ENCODE peak calls at places on chromosome 21, in eight cellular contexts. One of them, this sample, is unnamed.

GRCh38 chr21:18744840-18745239 is 341.3 kb upstream of the TMPRSS15 start:
- DNase-seq in lower lobe of right lung: no peak
- DNase-seq in left lung: no peak
- DNase-seq in HL-60: no peak
- DNase-seq in WERI-Rb-1: no peak
- DNase-seq in breast epithelium: no peak
- DNase-seq in fibroblast of villous mesenchyme: no peak
- DNase-seq in PC-3: no peak
- DNase-seq in this sample: no peak

GRCh38 chr21:41444703-41445464 is 18.8 kb downstream of the MX1 start:
- DNase-seq in PC-3: no peak
- DNase-seq in breast epithelium: peak; percentile 19
- DNase-seq in fibroblast of villous mesenchyme: no peak
- DNase-seq in HL-60: no peak
- DNase-seq in left lung: no peak
- DNase-seq in WERI-Rb-1: no peak
- DNase-seq in lower lobe of right lung: no peak
- DNase-seq in this sample: no peak

GRCh38 chr21:46077674-46078101 is 20.2 kb upstream of the COL6A2 start:
- DNase-seq in PC-3: no peak
- DNase-seq in lower lobe of right lung: peak; percentile 40
- DNase-seq in HL-60: no peak
- DNase-seq in WERI-Rb-1: peak; percentile 7
- DNase-seq in left lung: peak; percentile 56
- DNase-seq in fibroblast of villous mesenchyme: no peak
- DNase-seq in breast epithelium: peak; percentile 46
- DNase-seq in this sample: no peak

GRCh38 chr21:46150491-46151121 is 4.8 kb downstream of the FTCD start:
- DNase-seq in PC-3: no peak
- DNase-seq in fibroblast of villous mesenchyme: no peak
- DNase-seq in WERI-Rb-1: peak; percentile 5
- DNase-seq in HL-60: no peak
- DNase-seq in lower lobe of right lung: no peak
- DNase-seq in left lung: peak; percentile 71
- DNase-seq in breast epithelium: peak; percentile 45
- DNase-seq in this sample: no peak

GRCh38 chr21:32256873-32257620 is 21.8 kb downstream of the MIS18A start:
- DNase-seq in left lung: no peak
- DNase-seq in breast epithelium: no peak
- DNase-seq in PC-3: peak; percentile 65
- DNase-seq in lower lobe of right lung: no peak
- DNase-seq in HL-60: no peak
- DNase-seq in WERI-Rb-1: no peak
- DNase-seq in fibroblast of villous mesenchyme: peak; percentile 86
- DNase-seq in this sample: peak; percentile 92

GRCh38 chr21:33149166-33149565 is 79.2 kb downstream of the OLIG1 start:
- DNase-seq in HL-60: no peak
- DNase-seq in WERI-Rb-1: peak; percentile 69
- DNase-seq in left lung: no peak
- DNase-seq in fibroblast of villous mesenchyme: no peak
- DNase-seq in lower lobe of right lung: no peak
- DNase-seq in PC-3: no peak
- DNase-seq in breast epithelium: no peak
- DNase-seq in this sample: no peak

GRCh38 chr21:37749132-37749531 is 167.1 kb downstream of the KCNJ6 start:
- DNase-seq in breast epithelium: no peak
- DNase-seq in PC-3: no peak
- DNase-seq in left lung: no peak
- DNase-seq in lower lobe of right lung: no peak
- DNase-seq in fibroblast of villous mesenchyme: no peak
- DNase-seq in WERI-Rb-1: no peak
- DNase-seq in HL-60: no peak
- DNase-seq in this sample: no peak

GRCh38 chr21:18002393-18002792 is 183.2 kb upstream of the C21orf91 start:
- DNase-seq in HL-60: no peak
- DNase-seq in lower lobe of right lung: no peak
- DNase-seq in left lung: no peak
- DNase-seq in WERI-Rb-1: no peak
- DNase-seq in fibroblast of villous mesenchyme: no peak
- DNase-seq in PC-3: no peak
- DNase-seq in breast epithelium: no peak
- DNase-seq in this sample: no peak

GRCh38 chr21:45990049-45990711 is 8.6 kb downstream of the COL6A1 start:
- DNase-seq in WERI-Rb-1: peak; percentile 6
- DNase-seq in lower lobe of right lung: peak; percentile 40
- DNase-seq in fibroblast of villous mesenchyme: no peak
- DNase-seq in breast epithelium: peak; percentile 40
- DNase-seq in PC-3: no peak
- DNase-seq in HL-60: no peak
- DNase-seq in left lung: no peak
- DNase-seq in this sample: no peak

GRCh38 chr21:37367758-37368535 is 1.4 kb downstream of the DYRK1A start:
- DNase-seq in HL-60: no peak
- DNase-seq in WERI-Rb-1: peak; percentile 29
- DNase-seq in fibroblast of villous mesenchyme: peak; percentile 36
- DNase-seq in lower lobe of right lung: peak; percentile 67
- DNase-seq in breast epithelium: no peak
- DNase-seq in left lung: peak; percentile 85
- DNase-seq in PC-3: peak; percentile 64
- DNase-seq in this sample: peak; percentile 49

GRCh38 chr21:36035381-36035791 is 24.9 kb downstream of the SETD4 start:
- DNase-seq in lower lobe of right lung: no peak
- DNase-seq in WERI-Rb-1: peak; percentile 39
- DNase-seq in fibroblast of villous mesenchyme: no peak
- DNase-seq in breast epithelium: no peak
- DNase-seq in HL-60: no peak
- DNase-seq in left lung: no peak
- DNase-seq in PC-3: no peak
- DNase-seq in this sample: no peak

GRCh38 chr21:24045775-24046215 is 1561.5 kb downstream of the MRPL39 start:
- DNase-seq in HL-60: peak; percentile 51
- DNase-seq in lower lobe of right lung: peak; percentile 47
- DNase-seq in WERI-Rb-1: peak; percentile 33
- DNase-seq in left lung: no peak
- DNase-seq in fibroblast of villous mesenchyme: peak; percentile 48
- DNase-seq in breast epithelium: peak; percentile 79
- DNase-seq in PC-3: peak; percentile 90
- DNase-seq in this sample: peak; percentile 78

DNA sequence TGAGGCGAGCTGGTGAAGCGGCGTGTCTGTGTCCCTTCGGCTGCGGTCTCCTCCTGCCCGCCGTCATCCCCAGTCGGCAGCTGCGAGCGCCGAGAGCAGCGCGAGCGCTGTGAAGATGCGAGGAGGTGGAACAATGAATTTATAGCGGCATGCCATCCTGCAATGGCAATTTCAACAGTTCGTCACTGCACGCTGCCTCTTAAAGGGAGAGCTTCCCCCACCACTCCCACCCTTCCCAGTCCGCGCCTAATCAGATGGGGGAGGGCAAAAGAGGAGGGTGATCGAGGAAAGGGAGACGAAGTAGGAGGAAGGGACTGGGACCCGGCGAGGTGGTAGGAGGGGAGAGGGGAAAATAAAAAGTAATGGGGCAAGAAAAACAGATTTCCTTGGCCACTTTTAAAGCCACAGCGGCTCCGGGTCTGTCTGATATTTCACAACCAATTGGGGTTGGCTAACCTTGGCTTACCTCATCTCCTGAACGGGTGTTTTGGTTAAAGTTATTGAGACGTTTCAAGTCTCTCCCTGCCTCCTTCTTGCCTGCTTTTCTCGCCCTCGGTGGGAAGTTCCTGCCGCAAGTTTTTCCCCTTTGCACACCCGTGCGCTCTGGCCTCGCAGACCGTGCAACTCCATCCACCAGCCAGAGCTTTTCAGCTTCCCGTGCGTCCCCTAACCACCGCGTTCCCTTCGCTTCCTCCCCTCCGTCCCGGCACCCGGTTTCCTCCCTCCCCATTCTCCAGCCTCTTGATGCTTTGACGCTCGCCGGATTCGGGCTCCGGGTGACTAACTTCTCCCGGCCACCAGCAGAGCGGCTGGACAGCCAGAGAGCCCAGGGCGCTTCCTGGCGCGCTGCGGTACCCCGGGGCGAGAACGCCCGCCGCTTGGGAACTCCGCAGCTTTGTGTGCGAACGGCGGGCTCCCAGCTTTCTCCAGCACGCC is at the start of gene ADAMTS5:
- DNase-seq in HL-60: peak; percentile 88
- DNase-seq in lower lobe of right lung: peak; percentile 47
- DNase-seq in PC-3: peak; percentile 14
- DNase-seq in left lung: peak; percentile 77
- DNase-seq in WERI-Rb-1: no peak
- DNase-seq in breast epithelium: peak; percentile 53
- DNase-seq in fibroblast of villous mesenchyme: peak; percentile 87
- DNase-seq in this sample: peak; percentile 63
- H3K4me3 ChIP-seq in HL-60: peak within 1 kb of the TSS; percentile 55
- H3K4me3 ChIP-seq in lower lobe of right lung: peak within 1 kb of the TSS; percentile 58
- H3K4me3 ChIP-seq in PC-3: peak within 1 kb of the TSS; percentile 63
- H3K4me3 ChIP-seq in left lung: peak within 1 kb of the TSS; percentile 39
- H3K4me3 ChIP-seq in WERI-Rb-1: no peak within 1 kb of the TSS
- H3K4me3 ChIP-seq in breast epithelium: peak within 1 kb of the TSS; percentile 90
- H3K4me3 ChIP-seq in fibroblast of villous mesenchyme: peak within 1 kb of the TSS; percentile 77
- H3K4me3 ChIP-seq in this sample: peak within 1 kb of the TSS; percentile 63

DNA sequence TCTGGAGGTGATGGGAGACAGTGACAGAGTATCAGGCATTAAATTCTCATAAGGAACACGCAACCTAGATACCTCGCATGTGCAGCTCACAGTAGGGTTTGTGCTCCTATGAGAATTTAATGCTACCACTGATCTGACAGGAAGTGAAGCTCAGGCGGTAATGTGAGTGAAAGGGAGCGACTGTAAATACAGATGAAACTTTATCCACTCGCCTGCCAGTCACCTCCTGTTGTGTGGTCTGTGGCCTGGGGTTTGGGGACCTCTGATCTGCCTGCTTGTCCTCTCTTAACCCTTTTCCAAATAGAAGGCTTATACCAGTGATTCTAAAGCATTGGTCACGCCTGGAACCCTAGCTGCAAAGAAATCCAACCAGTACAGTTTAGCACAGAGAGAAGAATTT is 15.3 kb downstream of the GABPA start:
- DNase-seq in left lung: no peak
- DNase-seq in fibroblast of villous mesenchyme: no peak
- DNase-seq in lower lobe of right lung: no peak
- DNase-seq in WERI-Rb-1: no peak
- DNase-seq in PC-3: no peak
- DNase-seq in breast epithelium: no peak
- DNase-seq in HL-60: no peak
- DNase-seq in this sample: peak; percentile 15
- TF ChIP-seq CTCF in left lung: no peak
- TF ChIP-seq CTCF in fibroblast of villous mesenchyme: no peak
- TF ChIP-seq CTCF in lower lobe of right lung: no peak
- TF ChIP-seq CTCF in WERI-Rb-1: no peak
- TF ChIP-seq CTCF in PC-3: no peak
- TF ChIP-seq CTCF in breast epithelium: no peak
- TF ChIP-seq CTCF in HL-60: no peak
- TF ChIP-seq CTCF in this sample: no peak

DNA sequence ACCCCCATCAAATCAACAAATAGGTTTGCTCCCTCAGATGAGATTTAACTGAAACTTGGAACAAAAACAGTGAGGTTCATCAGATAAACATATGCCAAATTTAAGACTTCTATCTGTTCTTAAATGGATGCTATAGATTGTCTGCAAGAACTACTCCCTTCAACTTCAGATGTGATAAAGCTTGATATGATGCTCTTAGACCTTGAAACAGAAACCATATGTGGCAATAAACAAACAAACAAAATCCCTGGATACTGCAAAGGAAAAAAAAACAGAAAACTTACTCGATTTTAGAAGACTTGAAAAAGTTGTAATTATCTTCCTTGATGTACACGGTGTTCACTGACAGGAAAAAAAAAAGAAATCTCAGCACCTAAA is 286.1 kb upstream of the USP25 start:
- DNase-seq in WERI-Rb-1: no peak
- DNase-seq in PC-3: no peak
- DNase-seq in lower lobe of right lung: no peak
- DNase-seq in fibroblast of villous mesenchyme: no peak
- DNase-seq in breast epithelium: no peak
- DNase-seq in HL-60: no peak
- DNase-seq in left lung: no peak
- DNase-seq in this sample: no peak
- H3K4me3 ChIP-seq in WERI-Rb-1: no peak overlapping the region
- H3K4me3 ChIP-seq in PC-3: no peak overlapping the region
- H3K4me3 ChIP-seq in lower lobe of right lung: no peak overlapping the region
- H3K4me3 ChIP-seq in fibroblast of villous mesenchyme: no peak overlapping the region
- H3K4me3 ChIP-seq in breast epithelium: no peak overlapping the region
- H3K4me3 ChIP-seq in HL-60: no peak overlapping the region
- H3K4me3 ChIP-seq in left lung: no peak overlapping the region
- H3K4me3 ChIP-seq in this sample: no peak overlapping the region

GRCh38 chr21:21003701-21004100 is 5.5 kb downstream of the NCAM2 start:
- DNase-seq in HL-60: peak; percentile 53
- DNase-seq in fibroblast of villous mesenchyme: peak; percentile 20
- DNase-seq in lower lobe of right lung: no peak
- DNase-seq in PC-3: peak; percentile 49
- DNase-seq in WERI-Rb-1: peak; percentile 30
- DNase-seq in left lung: no peak
- DNase-seq in breast epithelium: no peak
- DNase-seq in this sample: peak; percentile 69
- TF ChIP-seq CTCF in HL-60: peak; percentile 23
- TF ChIP-seq CTCF in fibroblast of villous mesenchyme: peak; percentile 42
- TF ChIP-seq CTCF in lower lobe of right lung: peak; percentile 29
- TF ChIP-seq CTCF in PC-3: peak; percentile 88
- TF ChIP-seq CTCF in WERI-Rb-1: peak; percentile 50
- TF ChIP-seq CTCF in left lung: peak; percentile 17
- TF ChIP-seq CTCF in breast epithelium: peak; percentile 30
- TF ChIP-seq CTCF in this sample: peak; percentile 66

GRCh38 chr21:15857740-15858139 is 128.0 kb downstream of the USP25 start:
- DNase-seq in lower lobe of right lung: no peak
- DNase-seq in breast epithelium: no peak
- DNase-seq in HL-60: no peak
- DNase-seq in left lung: no peak
- DNase-seq in WERI-Rb-1: no peak
- DNase-seq in PC-3: no peak
- DNase-seq in fibroblast of villous mesenchyme: no peak
- DNase-seq in this sample: no peak

GRCh38 chr21:15853126-15853525 is 123.3 kb downstream of the USP25 start:
- DNase-seq in WERI-Rb-1: no peak
- DNase-seq in breast epithelium: no peak
- DNase-seq in PC-3: no peak
- DNase-seq in fibroblast of villous mesenchyme: no peak
- DNase-seq in HL-60: no peak
- DNase-seq in lower lobe of right lung: no peak
- DNase-seq in left lung: no peak
- DNase-seq in this sample: no peak

GRCh38 chr21:15852146-15852545 is 122.4 kb downstream of the USP25 start:
- DNase-seq in left lung: no peak
- DNase-seq in lower lobe of right lung: no peak
- DNase-seq in PC-3: no peak
- DNase-seq in WERI-Rb-1: no peak
- DNase-seq in fibroblast of villous mesenchyme: no peak
- DNase-seq in breast epithelium: no peak
- DNase-seq in HL-60: no peak
- DNase-seq in this sample: no peak

DNA sequence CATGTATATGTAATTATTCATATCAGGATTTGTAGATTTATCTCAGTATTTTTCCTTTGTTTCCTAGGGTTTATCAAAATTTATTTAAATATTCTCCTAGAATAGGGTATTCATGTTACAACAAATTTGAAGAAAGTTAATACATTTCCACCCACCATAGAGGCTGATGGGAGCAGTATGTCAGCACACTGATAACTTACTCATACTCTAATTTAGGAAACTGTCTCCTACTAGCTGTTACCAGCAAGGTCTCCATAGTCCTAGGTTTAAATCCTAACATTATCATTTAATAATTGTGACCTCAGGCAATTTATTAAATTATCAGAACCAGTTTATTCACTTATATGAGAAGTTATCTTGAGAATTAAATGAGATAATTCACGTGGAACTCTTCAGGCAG is 127.0 kb downstream of the USP25 start:
- DNase-seq in PC-3: no peak
- DNase-seq in WERI-Rb-1: no peak
- DNase-seq in HL-60: no peak
- DNase-seq in breast epithelium: no peak
- DNase-seq in fibroblast of villous mesenchyme: no peak
- DNase-seq in lower lobe of right lung: no peak
- DNase-seq in left lung: no peak
- DNase-seq in this sample: no peak
- H3K4me3 ChIP-seq in PC-3: no peak overlapping the region
- H3K4me3 ChIP-seq in WERI-Rb-1: no peak overlapping the region
- H3K4me3 ChIP-seq in HL-60: no peak overlapping the region
- H3K4me3 ChIP-seq in breast epithelium: no peak overlapping the region
- H3K4me3 ChIP-seq in fibroblast of villous mesenchyme: no peak overlapping the region
- H3K4me3 ChIP-seq in lower lobe of right lung: no peak overlapping the region
- H3K4me3 ChIP-seq in left lung: no peak overlapping the region
- H3K4me3 ChIP-seq in this sample: no peak overlapping the region

This sample was measured in choroid plexus epithelial cell.